ENCODE peak calls at places on chromosomes 1 and 21, in four cellular contexts. C, N, V and F are unnamed samples.

GRCh38 chr1:25804244-25804963 is 4.4 kb downstream of the SELENON start:
- DNase-seq in C (no peak), N (no peak), V (no peak), F (no peak)

GRCh38 chr1:198072177-198072576 is 84.6 kb upstream of the NEK7 start:
- DNase-seq in N (no peak), V (no peak), C (no peak), F (peak)

GRCh38 chr1:192809286-192810252 is 730 bp downstream of the RGS2 start:
- DNase-seq in N (no peak), C (no peak), V (peak), F (peak)

GRCh38 chr1:9061252-9061948 is 8.0 kb downstream of the SLC2A5 start:
- DNase-seq in N (no peak), V (no peak), C (no peak), F (no peak)

GRCh38 chr1:43227138-43227836 is 42.5 kb upstream of the TMEM125 start:
- DNase-seq in V (peak), C (peak), N (peak), F (peak)

GRCh38 chr1:234731371-234732085 is 121.5 kb upstream of the IRF2BP2 start:
- DNase-seq in V (no peak), C (peak), N (peak), F (no peak)

GRCh38 chr1:16017461-16018303 is at the start of gene HSPB7:
- DNase-seq in C (no peak), V (peak), N (no peak), F (peak)

GRCh38 chr1:174077755-174078490 is 55.8 kb upstream of the RC3H1 start:
- DNase-seq in N (no peak), V (peak), C (no peak), F (peak)

GRCh38 chr1:8259498-8260290 is 58.2 kb upstream of the SLC45A1 start:
- DNase-seq in N (peak), C (no peak), V (no peak), F (no peak)

GRCh38 chr1:7616953-7617352 is 154.1 kb upstream of the VAMP3 start:
- DNase-seq in N (no peak), V (no peak), C (no peak), F (no peak)

GRCh38 chr1:176843352-176844297 is 320.9 kb downstream of the ASTN1 start:
- DNase-seq in C (no peak), V (peak), N (peak), F (peak)

GRCh38 chr1:17719874-17720273 is 35.3 kb upstream of the ACTL8 start:
- DNase-seq in C (no peak), N (no peak), V (no peak), F (no peak)

GRCh38 chr1:5939268-5940060 is 52.8 kb downstream of the NPHP4 start:
- DNase-seq in V (no peak), N (no peak), C (no peak), F (no peak)

GRCh38 chr21:44933938-44934260 is 5.9 kb upstream of the SLX9 start:
- DNase-seq in V (no peak), C (no peak), N (no peak), F (no peak)

GRCh38 chr1:230280054-230280795 is 145.9 kb downstream of the PGBD5 start:
- DNase-seq in N (no peak), C (no peak), V (no peak), F (no peak)

GRCh38 chr1:242431786-242432185 is 92.7 kb downstream of the PLD5 start:
- DNase-seq in C (no peak), N (no peak), V (no peak), F (no peak)

GRCh38 chr1:47755368-47755990 is 241.7 kb downstream of the TRABD2B start:
- DNase-seq in C (no peak), N (peak), V (peak), F (peak)

GRCh38 chr1:35447278-35447677 is 109.9 kb downstream of the KIAA0319L start:
- DNase-seq in N (no peak), C (no peak), V (no peak), F (no peak)

GRCh38 chr1:41014871-41015270 is 6.7 kb downstream of the SLFNL1 start:
- DNase-seq in N (no peak), V (no peak), C (no peak), F (no peak)

GRCh38 chr1:111045033-111045722 is 81.5 kb upstream of the LRIF1 start:
- DNase-seq in C (no peak), V (no peak), N (peak), F (no peak)
- TF ChIP-seq JUNB in C (peak), V (no peak), N (no peak), F (no peak)

GRCh38 chr1:3616861-3617260 is 5.6 kb upstream of the MEGF6 start:
- DNase-seq in N (no peak), C (no peak), V (no peak), F (no peak)
- H2AFZ ChIP-seq in N (no peak), C (no peak), V (no peak), F (no peak)

DNA sequence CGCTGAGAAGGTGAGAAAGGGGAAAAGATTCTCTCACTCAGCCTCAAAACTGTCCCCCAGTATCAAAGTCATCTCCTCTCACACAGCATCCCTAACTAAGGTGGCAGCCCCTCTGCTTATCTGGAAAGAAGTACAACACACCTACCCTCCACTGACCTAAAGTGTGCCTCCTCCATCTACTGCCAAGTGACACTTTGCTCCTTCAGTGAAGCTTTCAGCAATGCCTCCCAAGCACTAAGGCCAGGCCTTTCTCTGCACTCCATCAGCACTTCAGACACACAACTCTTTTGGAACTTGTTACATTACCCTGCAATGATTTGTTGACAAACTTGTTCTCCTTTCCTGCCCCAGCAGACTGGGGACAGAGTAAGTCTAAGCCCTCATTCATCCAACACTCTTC is 1.4 kb downstream of the SH3BP5L start:
- DNase-seq in C (no peak), N (no peak), V (no peak), F (no peak)
- H3K4me3 ChIP-seq in C (peak), N (peak), V (no peak), F (no peak)

DNA sequence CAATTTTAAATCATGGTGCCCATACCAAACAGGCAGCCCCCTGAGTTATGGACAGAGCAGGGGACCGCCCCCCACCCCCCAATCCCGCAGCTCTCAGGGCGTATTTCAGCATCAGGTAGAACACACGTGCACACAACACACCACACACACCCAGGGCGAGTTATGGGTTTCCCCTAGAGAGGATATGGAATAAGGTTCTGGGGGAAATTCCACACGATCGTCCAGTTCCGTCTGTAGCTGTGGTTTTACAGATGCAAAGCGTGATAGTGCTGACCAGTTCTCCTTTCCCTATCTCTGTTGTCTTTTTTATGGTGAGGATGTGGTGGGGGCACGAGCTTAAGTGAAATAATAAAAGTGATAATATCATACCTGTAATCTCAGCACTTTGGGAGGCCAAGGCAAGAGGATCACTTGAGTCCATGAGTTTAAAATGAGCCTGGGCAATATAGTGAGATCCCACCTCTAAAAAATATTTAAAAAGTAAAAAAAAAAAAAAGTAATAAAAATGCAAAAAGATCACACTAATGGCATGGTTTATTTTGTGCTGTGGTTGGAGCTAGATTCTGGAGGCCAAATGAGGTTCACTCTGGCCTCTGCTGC is 25.1 kb downstream of the C2CD2 start:
- DNase-seq in C (peak), V (no peak), N (no peak), F (no peak)
- TF ChIP-seq JUNB in C (no peak), V (no peak), N (no peak), F (no peak)

GRCh38 chr21:39071623-39072214 is 111.5 kb downstream of the PSMG1 start:
- DNase-seq in V (no peak), C (no peak), N (peak), F (no peak)
- H2AFZ ChIP-seq in V (no peak), C (no peak), N (no peak), F (no peak)